ENCODE peak calls at places on chromosomes 11 and 22, in six cellular contexts. G, T, W, C, H and F are unnamed samples.

GRCh38 chr11:67465190-67465522 is 3.9 kb downstream of the TMEM134 start:
- DNase-seq in G (no peak), T (no peak), W (no peak), C (no peak), H (no peak), F (no peak)

GRCh38 chr11:34865261-34865660 is 50.9 kb downstream of the APIP start:
- DNase-seq in G (no peak), T (no peak), W (no peak), C (no peak), H (no peak), F (no peak)

GRCh38 chr22:22380098-22381030 is 128.2 kb downstream of the ZNF280B start:
- DNase-seq in G (peak), T (no peak), W (no peak), C (no peak), H (no peak), F (no peak)

GRCh38 chr11:29432719-29433325 is 584.0 kb downstream of the KCNA4 start:
- DNase-seq in G (peak), T (no peak), W (peak), C (no peak), H (no peak), F (no peak)

GRCh38 chr22:17587631-17588030 is 24.3 kb downstream of the SLC25A18 start:
- DNase-seq in G (no peak), T (no peak), W (no peak), C (no peak), H (no peak), F (no peak)

GRCh38 chr11:113331988-113332387 is 17.6 kb downstream of the TTC12 start:
- DNase-seq in G (no peak), T (no peak), W (peak), C (no peak), H (no peak), F (peak)

GRCh38 chr11:66842896-66843775 is at the start of gene RCE1:
- DNase-seq in G (peak), T (peak), W (peak), C (peak), H (peak), F (peak)

GRCh38 chr11:122099345-122100045 is 16.5 kb downstream of the BLID start:
- DNase-seq in G (no peak), T (no peak), W (peak), C (no peak), H (no peak), F (peak)

GRCh38 chr22:30556388-30556787 is 9.8 kb upstream of the SEC14L6 start:
- DNase-seq in G (no peak), T (no peak), W (no peak), C (no peak), H (no peak), F (no peak)

GRCh38 chr11:12634329-12634728 is 39.9 kb upstream of the TEAD1 start:
- DNase-seq in G (no peak), T (no peak), W (no peak), C (no peak), H (no peak), F (no peak)

GRCh38 chr11:86551693-86552092 is 120.7 kb downstream of the ME3 start:
- DNase-seq in G (no peak), T (no peak), W (no peak), C (no peak), H (no peak), F (no peak)

GRCh38 chr22:36211237-36211881 is 9.8 kb upstream of the APOL4 start:
- DNase-seq in G (no peak), T (no peak), W (no peak), C (no peak), H (no peak), F (peak)

GRCh38 chr22:37501610-37502341 is 15.6 kb upstream of the MFNG start:
- DNase-seq in G (no peak), T (no peak), W (no peak), C (peak), H (no peak), F (peak)

GRCh38 chr11:47328449-47329390 is 23.8 kb downstream of the MYBPC3 start:
- DNase-seq in G (peak), T (no peak), W (no peak), C (peak), H (no peak), F (no peak)

GRCh38 chr11:91220476-91221202 is 997.8 kb upstream of the CHORDC1 start:
- DNase-seq in G (no peak), T (no peak), W (no peak), C (no peak), H (no peak), F (peak)

GRCh38 chr22:24578355-24579241 is 14.3 kb downstream of the LRRC75B start:
- DNase-seq in G (no peak), T (no peak), W (no peak), C (no peak), H (no peak), F (peak)

GRCh38 chr11:57276857-57277505 is 39.9 kb upstream of the APLNR start:
- DNase-seq in G (no peak), T (no peak), W (no peak), C (no peak), H (no peak), F (peak)

GRCh38 chr11:126139541-126140091 is 71.8 kb downstream of the RPUSD4 start:
- DNase-seq in G (no peak), T (no peak), W (no peak), C (no peak), H (no peak), F (no peak)

GRCh38 chr11:61007383-61007970 is 36.0 kb downstream of the CD6 start:
- DNase-seq in G (peak), T (no peak), W (no peak), C (no peak), H (no peak), F (no peak)

GRCh38 chr11:19345519-19345847 is 104.7 kb upstream of the E2F8 start:
- DNase-seq in G (no peak), T (no peak), W (peak), C (no peak), H (no peak), F (no peak)

GRCh38 chr11:93543292-93543977 is at the start of gene SMCO4:
- DNase-seq in G (peak), T (peak), W (peak), C (peak), H (peak), F (peak)

GRCh38 chr22:22697377-22698120 is 53.1 kb downstream of the GGTLC2 start:
- DNase-seq in G (no peak), T (no peak), W (no peak), C (no peak), H (no peak), F (no peak)

GRCh38 chr11:88464528-88464927 is 127.0 kb upstream of the CTSC start:
- DNase-seq in G (no peak), T (no peak), W (no peak), C (no peak), H (no peak), F (no peak)